ENCODE peak calls at places on chromosomes 2 and 18, in four cellular contexts. V is adrenal gland; S is stimulated activated CD4-positive, alpha-beta T cell treated with anti-CD3 and anti-CD28 coated beads, Interleukin-2, amount 100 ng/mL, for 48 hours; I is mesendoderm. G is an unnamed sample.
A peak's percentile ranks its signal among the peaks of the same experiment; 100 is the strongest.

GRCh38 chr2:228401065-228401912 is 219.8 kb upstream of the SPHKAP start:
- DNase-seq in S (no peak), I (no peak), V (no peak), G (no peak)

GRCh38 chr2:190655113-190655512 is 6.2 kb downstream of the NAB1 start:
- DNase-seq in I (no peak), V (peak; percentile 43), S (no peak), G (no peak)

GRCh38 chr2:227973241-227973640 is 101.8 kb downstream of the DAW1 start:
- DNase-seq in V (no peak), S (no peak), I (no peak), G (no peak)

GRCh38 chr2:138365581-138365980 is 136.0 kb upstream of the SPOPL start:
- DNase-seq in S (no peak), I (no peak), V (no peak), G (no peak)

GRCh38 chr2:98805412-98806265 is 74.7 kb upstream of the MGAT4A start:
- DNase-seq in I (peak; percentile 49), V (peak; percentile 36), S (no peak), G (no peak)

GRCh38 chr18:45168883-45169585 is 446.2 kb upstream of the SLC14A2 start:
- DNase-seq in V (no peak), I (no peak), S (no peak), G (no peak)

GRCh38 chr2:236806133-236806532 is 236.5 kb downstream of the ACKR3 start:
- DNase-seq in I (no peak), S (no peak), V (no peak), G (no peak)

GRCh38 chr2:106197878-106198277 is 3.8 kb upstream of the UXS1 start:
- DNase-seq in V (no peak), I (peak; percentile 65), S (no peak), G (no peak)

GRCh38 chr18:48705531-48705930 is 166.7 kb downstream of the CTIF start:
- DNase-seq in V (no peak), I (no peak), S (no peak), G (no peak)